ENCODE peak calls at places on chromosomes 6 and 20, in six cellular contexts. S is tibial artery, G is cardiac muscle cell, M is IMR-90, B is mammary epithelial cell, U is uterus. V is an unnamed sample.

GRCh38 chr20:60516442-60516841 is 558.2 kb downstream of the CDH26 start:
- DNase-seq in S (no peak), G (no peak), M (no peak), B (no peak), U (no peak), V (no peak)

GRCh38 chr6:110513001-110513400 is 36.6 kb upstream of the SLC22A16 start:
- DNase-seq in S (no peak), G (no peak), M (peak), B (peak), U (no peak), V (no peak)

GRCh38 chr20:63538204-63539091 is 1.3 kb upstream of the PTK6 start:
- DNase-seq in S (no peak), G (no peak), M (peak), B (no peak), U (no peak), V (no peak)

GRCh38 chr6:137571854-137572253 is 77.7 kb upstream of the OLIG3 start:
- DNase-seq in S (no peak), G (peak), M (peak), B (peak), U (no peak), V (no peak)

GRCh38 chr20:61332016-61332975 is 80.2 kb downstream of the CDH4 start:
- DNase-seq in S (no peak), G (no peak), M (no peak), B (no peak), U (no peak), V (no peak)

GRCh38 chr6:17289491-17290106 is 8.4 kb downstream of the RBM24 start:
- DNase-seq in S (peak), G (peak), M (peak), B (no peak), U (peak), V (peak)

GRCh38 chr6:79544939-79545450 is 7.8 kb upstream of the LCA5 start:
- DNase-seq in S (peak), G (peak), M (peak), B (peak), U (peak), V (peak)

GRCh38 chr20:37518606-37519507 is 2.2 kb upstream of the NNAT start:
- DNase-seq in S (peak), G (no peak), M (no peak), B (no peak), U (no peak), V (no peak)

GRCh38 chr6:65903992-65904391 is 197.0 kb upstream of the EYS start:
- DNase-seq in S (no peak), G (no peak), M (no peak), B (no peak), U (no peak), V (no peak)

GRCh38 chr6:153145591-153145990 is 14.5 kb upstream of the RGS17 start:
- DNase-seq in S (no peak), G (no peak), M (no peak), B (no peak), U (no peak), V (no peak)

GRCh38 chr6:26043389-26044139 is 43.7 kb upstream of the HFE start:
- DNase-seq in S (peak), G (no peak), M (peak), B (peak), U (peak), V (peak)

GRCh38 chr6:43860285-43860684 is 90.3 kb downstream of the VEGFA start:
- DNase-seq in S (no peak), G (no peak), M (peak), B (no peak), U (no peak), V (no peak)

GRCh38 chr6:145073811-145074210 is 661.5 kb downstream of the EPM2A start:
- DNase-seq in S (no peak), G (no peak), M (peak), B (no peak), U (no peak), V (no peak)

GRCh38 chr6:148934534-148934933 is 187.7 kb downstream of the UST start:
- DNase-seq in S (peak), G (peak), M (peak), B (no peak), U (peak), V (no peak)

GRCh38 chr20:23086931-23087411 is 847 bp upstream of the CD93 start:
- DNase-seq in S (peak), G (no peak), M (no peak), B (no peak), U (no peak), V (no peak)

GRCh38 chr20:38581013-38581412 is at the start of gene ADIG:
- DNase-seq in S (no peak), G (peak), M (no peak), B (peak), U (no peak), V (no peak)

GRCh38 chr6:73004817-73005216 is 220.5 kb downstream of the KHDC1L start:
- DNase-seq in S (no peak), G (no peak), M (no peak), B (no peak), U (no peak), V (no peak)

GRCh38 chr20:62237772-62238568 is at the start of gene OSBPL2:
- DNase-seq in S (peak), G (peak), M (peak), B (peak), U (peak), V (peak)

GRCh38 chr20:31567380-31567720 is 37.7 kb upstream of the ID1 start:
- DNase-seq in S (no peak), G (no peak), M (no peak), B (no peak), U (no peak), V (no peak)

GRCh38 chr6:158211273-158212055 is 43.3 kb downstream of the GTF2H5 start:
- DNase-seq in S (no peak), G (no peak), M (peak), B (peak), U (no peak), V (no peak)

GRCh38 chr20:6362245-6362644 is 239.4 kb upstream of the FERMT1 start:
- DNase-seq in S (no peak), G (no peak), M (no peak), B (no peak), U (no peak), V (no peak)

GRCh38 chr20:766906-767305 is 1.4 kb downstream of the SLC52A3 start:
- DNase-seq in S (no peak), G (no peak), M (no peak), B (no peak), U (no peak), V (no peak)

GRCh38 chr20:31603822-31604566 is 1.1 kb upstream of the ID1 start:
- DNase-seq in S (peak), G (peak), M (peak), B (peak), U (peak), V (peak)

GRCh38 chr6:116332096-116332495 is 38.7 kb upstream of the DSE start:
- DNase-seq in S (no peak), G (no peak), M (no peak), B (no peak), U (no peak), V (no peak)

GRCh38 chr6:37807656-37808055 is 11.9 kb upstream of the ZFAND3 start:
- DNase-seq in S (no peak), G (no peak), M (no peak), B (peak), U (no peak), V (no peak)
- TF ChIP-seq CTCF in S (no peak), G (no peak), M (no peak), B (peak), U (no peak), V (no peak)

GRCh38 chr6:4362306-4362705 is 226.9 kb upstream of the ECI2 start:
- DNase-seq in S (no peak), G (no peak), M (no peak), B (no peak), U (no peak), V (no peak)

GRCh38 chr6:4358414-4359107 is 223.2 kb upstream of the ECI2 start:
- DNase-seq in S (peak), G (no peak), M (peak), B (peak), U (peak), V (peak)

GRCh38 chr6:4360920-4361319 is 225.5 kb upstream of the ECI2 start:
- DNase-seq in S (no peak), G (no peak), M (no peak), B (no peak), U (no peak), V (no peak)

GRCh38 chr6:4356899-4357659 is 221.7 kb upstream of the ECI2 start:
- DNase-seq in S (no peak), G (no peak), M (no peak), B (no peak), U (no peak), V (no peak)

DNA sequence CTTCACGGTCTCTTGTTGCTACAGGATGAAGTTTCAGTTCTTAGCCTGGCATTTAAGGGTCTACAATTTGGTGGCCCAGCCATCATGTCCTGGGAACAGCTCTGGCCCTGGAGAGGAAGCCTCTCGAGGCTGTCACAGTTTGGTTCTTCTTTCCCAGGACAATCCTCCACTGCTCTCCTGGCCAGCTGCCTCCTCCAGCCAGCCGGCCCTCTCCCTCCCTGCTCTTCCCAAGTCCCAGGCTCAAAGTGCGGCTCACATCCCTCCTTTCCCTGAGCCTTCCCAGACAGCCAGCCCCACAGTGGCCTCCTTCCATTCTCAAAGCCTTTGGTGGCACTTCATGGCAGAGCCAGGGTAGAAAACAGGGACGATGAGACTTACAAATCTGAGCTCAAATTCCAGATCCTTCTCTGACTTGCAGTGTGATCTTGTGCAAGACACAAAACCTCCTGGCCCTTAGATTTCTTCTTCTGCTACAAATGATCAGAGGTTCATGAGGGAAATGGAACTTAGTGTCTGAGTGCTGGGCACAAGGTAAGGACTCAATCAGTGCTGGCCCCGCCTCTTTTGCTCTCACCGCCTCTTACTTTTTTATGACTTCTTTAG is 223.8 kb upstream of the ECI2 start:
- DNase-seq in S (no peak), G (no peak), M (peak), B (no peak), U (no peak), V (no peak)
- H3K27ac ChIP-seq in S (peak), G (no peak), M (peak), B (peak), U (peak), V (peak)

GRCh38 chr6:52560462-52560861 is 16.4 kb downstream of the TRAM2 start:
- DNase-seq in S (no peak), G (no peak), M (no peak), B (no peak), U (no peak), V (no peak)

GRCh38 chr6:52558266-52559000 is 18.4 kb downstream of the TRAM2 start:
- DNase-seq in S (no peak), G (no peak), M (no peak), B (no peak), U (no peak), V (no peak)

GRCh38 chr6:52555531-52556228 is 21.2 kb downstream of the TRAM2 start:
- DNase-seq in S (no peak), G (no peak), M (peak), B (no peak), U (no peak), V (no peak)

GRCh38 chr6:52554684-52555280 is 22.1 kb downstream of the TRAM2 start:
- DNase-seq in S (no peak), G (no peak), M (no peak), B (no peak), U (no peak), V (no peak)

GRCh38 chr6:52557389-52558265 is 19.2 kb downstream of the TRAM2 start:
- DNase-seq in S (no peak), G (no peak), M (peak), B (no peak), U (no peak), V (no peak)
- H3K4me3 ChIP-seq in S (peak), G (no peak), M (no peak), B (no peak), U (no peak), V (peak)

GRCh38 chr20:49914310-49915117 is 815 bp downstream of the SPATA2 start:
- DNase-seq in S (no peak), G (no peak), M (no peak), B (peak), U (no peak), V (no peak)
- TF ChIP-seq CTCF in S (no peak), G (no peak), M (no peak), B (no peak), U (no peak), V (no peak)

GRCh38 chr20:13638162-13638495 is 603 bp downstream of the TASP1 start:
- DNase-seq in S (no peak), G (peak), M (peak), B (peak), U (no peak), V (no peak)
- H3K27ac ChIP-seq in S (peak), G (peak), M (peak), B (peak), U (peak), V (peak)

GRCh38 chr6:149942461-149942829 is 631 bp downstream of the ULBP2 start:
- DNase-seq in S (no peak), G (no peak), M (no peak), B (no peak), U (no peak), V (peak)
- H3K4me3 ChIP-seq in S (peak), G (peak), M (peak), B (peak), U (no peak), V (peak)

DNA sequence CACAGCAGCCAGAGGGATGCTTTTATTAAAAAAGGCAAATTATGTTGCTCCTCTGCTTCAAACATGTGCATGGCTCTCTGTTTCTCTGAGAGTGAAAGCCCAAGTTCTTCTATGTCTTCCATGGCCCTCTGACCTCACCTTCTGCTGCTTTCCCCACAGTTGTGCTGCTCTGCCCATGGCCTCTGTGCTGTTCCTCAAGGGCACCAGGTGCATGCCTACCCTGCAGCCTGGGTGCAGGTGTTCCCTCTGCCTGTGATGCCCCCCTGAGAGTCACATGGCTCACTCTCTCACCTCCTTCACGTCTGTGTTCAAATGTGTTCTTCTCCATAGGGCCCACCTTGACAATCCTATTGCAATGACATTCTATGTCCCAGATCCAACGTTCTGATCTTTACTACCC is 477.0 kb upstream of the CHD6 start:
- DNase-seq in S (no peak), G (no peak), M (no peak), B (no peak), U (no peak), V (no peak)
- TF ChIP-seq CTCF in S (no peak), G (no peak), M (no peak), B (no peak), U (no peak), V (no peak)

DNA sequence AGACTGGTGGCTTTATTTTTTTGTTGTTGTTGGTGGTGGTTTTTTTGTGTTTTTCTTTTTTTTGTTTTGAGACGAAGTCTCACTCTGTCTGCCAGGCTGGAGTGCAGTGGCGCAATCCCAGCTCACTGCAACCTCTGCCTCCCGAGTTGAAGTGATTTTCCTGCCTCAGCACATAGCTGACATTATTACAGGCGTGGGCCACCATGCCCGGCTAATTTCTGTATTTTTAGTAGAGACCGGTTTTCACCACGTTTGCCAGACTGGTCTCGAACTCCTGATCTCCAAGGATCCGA is 693 bp downstream of the SERPINB9 start:
- DNase-seq in S (peak), G (no peak), M (peak), B (no peak), U (peak), V (no peak)
- H3K27ac ChIP-seq in S (peak), G (no peak), M (no peak), B (no peak), U (peak), V (peak)

GRCh38 chr6:71482742-71483141 is 194.1 kb downstream of the OGFRL1 start:
- DNase-seq in S (no peak), G (no peak), M (no peak), B (peak), U (no peak), V (no peak)
- H3K4me3 ChIP-seq in S (no peak), G (no peak), M (no peak), B (no peak), U (no peak), V (no peak)

V was measured in coronary artery.